ENCODE peak calls at places on chromosome 20, in nine cellular contexts. I is HL-60, U is BJ, M is endothelial cell, K is RWPE1, G is progenitor cell of endocrine pancreas, J is nephron progenitor cell, R is AG09309, Q is foreskin fibroblast. X is an unnamed sample.

GRCh38 chr20:32009564-32009963 is 674 bp upstream of the CCM2L start:
- DNase-seq in I (no peak), U (no peak), M (no peak), K (no peak), G (no peak), J (no peak), R (no peak), Q (no peak), X (no peak)

GRCh38 chr20:5770240-5770986 is 20.2 kb downstream of the SHLD1 start:
- DNase-seq in I (peak; percentile 38), U (no peak), M (no peak), K (no peak), G (no peak), J (no peak), R (no peak), Q (peak; percentile 38), X (no peak)

GRCh38 chr20:18465536-18466200 is 1.2 kb downstream of the DZANK1 start:
- DNase-seq in I (no peak), U (no peak), M (no peak), K (no peak), G (no peak), J (no peak), R (no peak), Q (no peak), X (no peak)

GRCh38 chr20:50666709-50667310 is 24.5 kb downstream of the RIPOR3 start:
- DNase-seq in I (no peak), U (no peak), M (no peak), K (no peak), G (no peak), J (no peak), R (no peak), Q (no peak), X (no peak)

GRCh38 chr20:50314326-50314725 is 123.7 kb downstream of the CEBPB start:
- DNase-seq in I (no peak), U (no peak), M (no peak), K (no peak), G (no peak), J (no peak), R (no peak), Q (no peak), X (no peak)

GRCh38 chr20:19903168-19903676 is 113.9 kb upstream of the NAA20 start:
- DNase-seq in I (peak; percentile 75), U (no peak), M (no peak), K (no peak), G (no peak), J (no peak), R (no peak), Q (peak; percentile 43), X (no peak)

GRCh38 chr20:47126709-47127108 is 229.8 kb downstream of the ZMYND8 start:
- DNase-seq in I (no peak), U (no peak), M (no peak), K (no peak), G (no peak), J (no peak), R (peak; percentile 52), Q (peak; percentile 69), X (no peak)

GRCh38 chr20:59455392-59456341 is 148.7 kb upstream of the PHACTR3 start:
- DNase-seq in I (no peak), U (no peak), M (peak; percentile 32), K (peak; percentile 64), G (no peak), J (peak; percentile 47), R (no peak), Q (peak; percentile 19), X (peak; percentile 43)

GRCh38 chr20:47521059-47521808 is 19.5 kb downstream of the NCOA3 start:
- DNase-seq in I (no peak), U (no peak), M (no peak), K (no peak), G (no peak), J (peak; percentile 15), R (no peak), Q (no peak), X (no peak)

GRCh38 chr20:7989379-7989778 is 30.2 kb downstream of the TMX4 start:
- DNase-seq in I (no peak), U (no peak), M (no peak), K (no peak), G (no peak), J (no peak), R (no peak), Q (peak; percentile 20), X (no peak)
- TF ChIP-seq CTCF in I (no peak), U (no peak), M (no peak), K (peak; percentile 20), G (no peak), J (no peak), R (no peak), Q (no peak), X (peak; percentile 42)

DNA sequence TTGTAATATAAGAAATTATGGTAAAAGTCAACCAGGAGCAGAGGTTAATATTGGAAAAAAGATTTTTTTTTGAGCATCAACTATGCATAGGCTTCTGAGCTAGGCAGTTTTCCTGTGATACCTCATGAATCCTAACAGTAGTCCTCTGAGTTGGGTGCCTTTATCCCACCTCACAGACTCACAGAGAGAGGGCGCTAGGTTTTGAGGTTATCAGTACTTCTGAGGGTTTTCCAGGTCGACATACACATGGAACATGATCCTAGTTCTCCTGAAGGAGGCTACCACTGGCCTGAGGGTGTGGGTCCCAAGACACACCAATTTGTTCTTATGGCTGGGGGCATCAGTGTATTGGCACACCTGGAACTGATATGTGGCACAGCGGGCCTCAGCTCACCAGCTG is 358.8 kb upstream of the JAG1 start:
- DNase-seq in I (no peak), U (no peak), M (no peak), K (no peak), G (no peak), J (no peak), R (no peak), Q (no peak), X (no peak)
- TF ChIP-seq CTCF in I (no peak), U (no peak), M (no peak), K (no peak), G (no peak), J (no peak), R (no peak), Q (no peak), X (no peak)

DNA sequence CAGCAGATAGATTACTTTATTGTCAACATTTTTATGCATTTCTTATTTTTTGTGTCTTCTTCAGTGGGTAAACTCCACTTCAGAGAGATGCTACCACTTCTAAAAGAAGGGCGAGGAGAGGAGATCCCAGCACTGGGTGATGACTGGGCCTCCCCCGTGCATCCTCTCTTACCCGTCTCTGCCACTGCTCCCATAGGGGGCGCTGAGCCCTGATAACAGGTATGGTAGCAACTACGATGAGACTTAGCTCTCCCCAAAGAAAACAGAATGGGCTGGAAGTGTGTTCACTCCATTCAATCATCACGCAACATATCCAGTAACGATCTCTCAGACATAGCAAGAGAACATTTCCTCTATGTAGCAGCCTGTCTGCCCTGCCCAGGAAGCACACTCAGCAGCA is 533.3 kb upstream of the CDH4 start:
- DNase-seq in I (no peak), U (no peak), M (peak; percentile 6), K (no peak), G (no peak), J (peak; percentile 18), R (no peak), Q (no peak), X (no peak)
- TF ChIP-seq CTCF in I (no peak), U (no peak), M (peak; percentile 13), K (no peak), G (peak; percentile 26), J (peak; percentile 24), R (peak; percentile 14), Q (no peak), X (peak; percentile 21)

GRCh38 chr20:62808211-62808865 is 3.7 kb downstream of the OGFR start:
- DNase-seq in I (peak; percentile 68), U (no peak), M (peak; percentile 83), K (peak; percentile 84), G (peak; percentile 76), J (peak; percentile 89), R (no peak), Q (peak; percentile 81), X (peak; percentile 94)
- TF ChIP-seq CTCF in I (peak; percentile 67), U (peak; percentile 96), M (peak; percentile 92), K (peak; percentile 99), G (peak; percentile 89), J (peak; percentile 95), R (peak; percentile 95), Q (peak; percentile 95), X (peak; percentile 61)

GRCh38 chr20:61742097-61742805 is 323.4 kb downstream of the TAF4 start:
- DNase-seq in I (no peak), U (no peak), M (no peak), K (no peak), G (no peak), J (no peak), R (no peak), Q (no peak), X (no peak)
- TF ChIP-seq CTCF in I (no peak), U (no peak), M (no peak), K (no peak), G (no peak), J (no peak), R (no peak), Q (no peak), X (no peak)